ENCODE peak calls at places on chromosomes 16 and 17, in six cellular contexts. One of them, this sample, is unnamed.

GRCh38 chr16:67804853-67805542 is 1.4 kb downstream of the RANBP10 start:
- DNase-seq in SK-N-SH: no peak
- DNase-seq in IMR-90: peak
- DNase-seq in GM12878: no peak
- DNase-seq in HepG2: peak
- DNase-seq in K562: no peak
- DNase-seq in this sample: no peak

GRCh38 chr17:74919440-74920305 is 3.4 kb downstream of the USH1G start:
- DNase-seq in IMR-90: no peak
- DNase-seq in GM12878: no peak
- DNase-seq in K562: peak
- DNase-seq in SK-N-SH: no peak
- DNase-seq in HepG2: peak
- DNase-seq in this sample: peak

GRCh38 chr17:44906987-44907681 is 7.9 kb upstream of the EFTUD2 start:
- DNase-seq in SK-N-SH: no peak
- DNase-seq in IMR-90: peak
- DNase-seq in HepG2: no peak
- DNase-seq in K562: peak
- DNase-seq in GM12878: no peak
- DNase-seq in this sample: no peak

GRCh38 chr16:56451753-56452689 is 667 bp downstream of the OGFOD1 start:
- DNase-seq in SK-N-SH: peak
- DNase-seq in HepG2: peak
- DNase-seq in GM12878: no peak
- DNase-seq in IMR-90: peak
- DNase-seq in K562: peak
- DNase-seq in this sample: peak

GRCh38 chr16:15950167-15950854 is 895 bp downstream of the ABCC1 start:
- DNase-seq in HepG2: peak
- DNase-seq in IMR-90: peak
- DNase-seq in K562: peak
- DNase-seq in SK-N-SH: peak
- DNase-seq in GM12878: no peak
- DNase-seq in this sample: no peak

GRCh38 chr16:2009302-2009711 is 314 bp downstream of the ZNF598 start:
- DNase-seq in HepG2: no peak
- DNase-seq in SK-N-SH: peak
- DNase-seq in GM12878: no peak
- DNase-seq in IMR-90: no peak
- DNase-seq in K562: peak
- DNase-seq in this sample: no peak

GRCh38 chr16:6018848-6019489 is 921.4 kb upstream of the EEF2KMT start:
- DNase-seq in K562: no peak
- DNase-seq in GM12878: no peak
- DNase-seq in HepG2: no peak
- DNase-seq in IMR-90: no peak
- DNase-seq in SK-N-SH: peak
- DNase-seq in this sample: no peak

GRCh38 chr17:43380307-43380706 is 18.5 kb upstream of the ARL4D start:
- DNase-seq in GM12878: no peak
- DNase-seq in HepG2: no peak
- DNase-seq in SK-N-SH: no peak
- DNase-seq in IMR-90: no peak
- DNase-seq in K562: no peak
- DNase-seq in this sample: no peak

GRCh38 chr17:16911141-16911937 is 60.6 kb downstream of the TNFRSF13B start:
- DNase-seq in GM12878: no peak
- DNase-seq in HepG2: no peak
- DNase-seq in K562: peak
- DNase-seq in IMR-90: no peak
- DNase-seq in SK-N-SH: no peak
- DNase-seq in this sample: no peak

GRCh38 chr17:43092891-43093290 is 32.3 kb downstream of the BRCA1 start:
- DNase-seq in K562: no peak
- DNase-seq in IMR-90: peak
- DNase-seq in HepG2: no peak
- DNase-seq in SK-N-SH: no peak
- DNase-seq in GM12878: no peak
- DNase-seq in this sample: no peak

GRCh38 chr16:66888647-66889615 is 8.6 kb downstream of the PDP2 start:
- DNase-seq in GM12878: no peak
- DNase-seq in IMR-90: no peak
- DNase-seq in SK-N-SH: no peak
- DNase-seq in K562: no peak
- DNase-seq in HepG2: no peak
- DNase-seq in this sample: no peak

GRCh38 chr17:31798205-31798724 is 60.8 kb downstream of the COPRS start:
- DNase-seq in SK-N-SH: no peak
- DNase-seq in GM12878: no peak
- DNase-seq in K562: no peak
- DNase-seq in IMR-90: no peak
- DNase-seq in HepG2: peak
- DNase-seq in this sample: no peak

GRCh38 chr16:84836234-84836647 is 16.5 kb downstream of the CRISPLD2 start:
- DNase-seq in K562: no peak
- DNase-seq in IMR-90: peak
- DNase-seq in HepG2: no peak
- DNase-seq in SK-N-SH: peak
- DNase-seq in GM12878: no peak
- DNase-seq in this sample: peak

GRCh38 chr17:13272296-13272695 is 254.5 kb upstream of the ELAC2 start:
- DNase-seq in IMR-90: no peak
- DNase-seq in SK-N-SH: no peak
- DNase-seq in GM12878: no peak
- DNase-seq in K562: no peak
- DNase-seq in HepG2: no peak
- DNase-seq in this sample: no peak

GRCh38 chr17:42969006-42969581 is 4.8 kb upstream of the AARSD1 start:
- DNase-seq in IMR-90: peak
- DNase-seq in SK-N-SH: no peak
- DNase-seq in GM12878: no peak
- DNase-seq in K562: peak
- DNase-seq in HepG2: no peak
- DNase-seq in this sample: no peak

GRCh38 chr17:37535906-37536305 is 46.2 kb downstream of the DUSP14 start:
- DNase-seq in GM12878: no peak
- DNase-seq in K562: no peak
- DNase-seq in SK-N-SH: no peak
- DNase-seq in HepG2: no peak
- DNase-seq in IMR-90: no peak
- DNase-seq in this sample: no peak
- TF ChIP-seq SMC3 in GM12878: no peak
- TF ChIP-seq SMC3 in K562: no peak
- TF ChIP-seq SMC3 in SK-N-SH: no peak
- TF ChIP-seq SMC3 in HepG2: no peak
- TF ChIP-seq SMC3 in IMR-90: no peak
- TF ChIP-seq SMC3 in this sample: no peak

DNA sequence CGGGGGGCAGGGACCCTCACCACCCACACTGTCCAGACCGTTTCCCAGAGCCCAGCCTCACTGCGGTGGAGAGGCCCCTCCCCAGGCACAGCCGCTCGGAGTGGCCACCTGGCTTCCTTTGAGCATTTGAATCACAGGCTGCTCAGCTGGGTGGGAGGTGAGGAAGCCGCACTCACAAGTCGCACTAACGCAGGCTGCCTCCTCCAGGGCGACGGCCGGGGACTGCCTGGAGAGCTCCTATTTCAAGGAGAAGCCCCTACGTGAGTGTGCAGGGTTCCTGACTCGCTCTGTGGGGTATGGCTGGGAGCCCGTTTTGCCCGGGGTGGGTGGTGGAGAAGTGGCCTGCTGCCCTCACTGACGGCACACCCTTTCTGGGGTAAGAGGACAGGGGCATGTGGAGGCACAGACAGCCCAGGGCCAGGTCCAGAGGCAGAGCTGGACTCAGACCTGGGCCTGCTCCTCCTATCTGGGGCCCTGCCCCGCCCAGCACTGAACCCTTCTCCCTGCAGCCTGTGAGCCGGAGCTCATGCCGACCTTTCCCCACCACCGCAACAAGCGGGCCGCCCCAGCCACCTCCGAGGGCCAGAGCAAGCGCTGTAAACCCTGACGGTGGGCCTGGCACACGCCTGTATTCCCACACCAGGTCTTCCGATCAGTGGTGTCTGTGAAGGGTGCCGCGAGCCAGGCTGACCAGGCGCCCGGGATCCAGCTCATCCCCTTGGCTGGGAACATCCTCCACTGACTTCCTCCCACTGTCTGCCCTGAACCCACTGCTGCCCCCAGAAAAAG is 6.2 kb downstream of the SPATA2L start:
- DNase-seq in GM12878: no peak
- DNase-seq in HepG2: peak
- DNase-seq in K562: no peak
- DNase-seq in IMR-90: no peak
- DNase-seq in SK-N-SH: peak
- DNase-seq in this sample: no peak
- TF ChIP-seq USF2 in GM12878: no peak
- TF ChIP-seq USF2 in HepG2: no peak
- TF ChIP-seq USF2 in K562: no peak
- TF ChIP-seq USF2 in IMR-90: no peak
- TF ChIP-seq USF2 in SK-N-SH: no peak
- TF ChIP-seq USF2 in this sample: no peak

GRCh38 chr17:1222321-1222720 is 42.5 kb upstream of the ABR start:
- DNase-seq in GM12878: no peak
- DNase-seq in HepG2: no peak
- DNase-seq in K562: no peak
- DNase-seq in IMR-90: no peak
- DNase-seq in SK-N-SH: no peak
- DNase-seq in this sample: no peak
- TF ChIP-seq SMC3 in GM12878: no peak
- TF ChIP-seq SMC3 in HepG2: no peak
- TF ChIP-seq SMC3 in K562: no peak
- TF ChIP-seq SMC3 in IMR-90: no peak
- TF ChIP-seq SMC3 in SK-N-SH: no peak
- TF ChIP-seq SMC3 in this sample: no peak

GRCh38 chr17:62597920-62598319 is 29.6 kb upstream of the MRC2 start:
- DNase-seq in IMR-90: no peak
- DNase-seq in K562: no peak
- DNase-seq in HepG2: no peak
- DNase-seq in SK-N-SH: no peak
- DNase-seq in GM12878: no peak
- DNase-seq in this sample: no peak

GRCh38 chr17:62595484-62595883 is 32.0 kb upstream of the MRC2 start:
- DNase-seq in K562: no peak
- DNase-seq in GM12878: no peak
- DNase-seq in HepG2: no peak
- DNase-seq in IMR-90: no peak
- DNase-seq in SK-N-SH: no peak
- DNase-seq in this sample: no peak

GRCh38 chr17:62599964-62600657 is 27.4 kb upstream of the MRC2 start:
- DNase-seq in IMR-90: no peak
- DNase-seq in HepG2: no peak
- DNase-seq in SK-N-SH: no peak
- DNase-seq in GM12878: no peak
- DNase-seq in K562: no peak
- DNase-seq in this sample: no peak

GRCh38 chr17:62597150-62597549 is 30.3 kb upstream of the MRC2 start:
- DNase-seq in GM12878: no peak
- DNase-seq in IMR-90: no peak
- DNase-seq in K562: no peak
- DNase-seq in SK-N-SH: no peak
- DNase-seq in HepG2: no peak
- DNase-seq in this sample: no peak

GRCh38 chr17:62596662-62597061 is 30.8 kb upstream of the MRC2 start:
- DNase-seq in IMR-90: no peak
- DNase-seq in K562: no peak
- DNase-seq in SK-N-SH: no peak
- DNase-seq in GM12878: no peak
- DNase-seq in HepG2: no peak
- DNase-seq in this sample: no peak
- TF ChIP-seq USF2 in IMR-90: no peak
- TF ChIP-seq USF2 in K562: no peak
- TF ChIP-seq USF2 in SK-N-SH: no peak
- TF ChIP-seq USF2 in GM12878: no peak
- TF ChIP-seq USF2 in HepG2: no peak
- TF ChIP-seq USF2 in this sample: no peak

DNA sequence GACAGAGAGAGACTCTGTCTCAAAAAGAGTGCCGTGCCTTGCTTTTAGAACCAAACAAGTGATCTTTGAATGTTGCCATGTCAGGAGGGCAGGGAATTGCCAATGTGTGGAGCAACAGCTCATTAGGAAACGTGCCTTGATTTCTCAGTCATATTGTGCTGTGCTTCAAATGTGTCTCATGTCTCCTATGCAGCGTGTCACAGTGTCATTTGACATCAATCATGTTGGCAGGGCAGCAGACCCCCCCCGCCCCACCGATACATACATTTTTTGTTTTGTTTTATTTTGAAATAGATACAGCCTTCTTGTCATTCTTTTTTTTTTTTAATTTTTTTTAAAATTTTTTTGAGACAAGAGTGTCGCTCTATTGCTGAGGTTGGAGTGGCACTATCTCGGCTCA is 22.1 kb downstream of the MRC2 start:
- DNase-seq in SK-N-SH: no peak
- DNase-seq in K562: no peak
- DNase-seq in GM12878: no peak
- DNase-seq in IMR-90: no peak
- DNase-seq in HepG2: no peak
- DNase-seq in this sample: no peak
- TF ChIP-seq SMC3 in SK-N-SH: no peak
- TF ChIP-seq SMC3 in K562: no peak
- TF ChIP-seq SMC3 in GM12878: no peak
- TF ChIP-seq SMC3 in IMR-90: no peak
- TF ChIP-seq SMC3 in HepG2: no peak
- TF ChIP-seq SMC3 in this sample: no peak